ENCODE peak calls at places on chromosomes 7 and 10, in six cellular contexts. One of them, this sample, is unnamed.

GRCh38 chr7:28068811-28069216 is 111.8 kb downstream of the JAZF1 start:
- DNase-seq in activated B cell treated with CpG ODN at 0.5 μM for 24 hours: no peak
- DNase-seq in Ammon's horn: no peak
- DNase-seq in tibial artery: no peak
- DNase-seq in stimulated activated CD8-positive, alpha-beta memory T cell treated with anti-CD3 and anti-CD28 coated beads, Interleukin-15, amount 100 ng/mL, for 1 hour: no peak
- DNase-seq in astrocyte of the spinal cord: peak; percentile 33
- DNase-seq in this sample: no peak

GRCh38 chr10:70714245-70714644 is 41.9 kb downstream of the ADAMTS14 start:
- DNase-seq in activated B cell treated with CpG ODN at 0.5 μM for 24 hours: no peak
- DNase-seq in Ammon's horn: peak; percentile 66
- DNase-seq in tibial artery: no peak
- DNase-seq in stimulated activated CD8-positive, alpha-beta memory T cell treated with anti-CD3 and anti-CD28 coated beads, Interleukin-15, amount 100 ng/mL, for 1 hour: no peak
- DNase-seq in astrocyte of the spinal cord: no peak
- DNase-seq in this sample: peak; percentile 71

GRCh38 chr10:63267414-63268138 is 134.4 kb downstream of the NRBF2 start:
- DNase-seq in activated B cell treated with CpG ODN at 0.5 μM for 24 hours: no peak
- DNase-seq in Ammon's horn: peak; percentile 57
- DNase-seq in tibial artery: no peak
- DNase-seq in stimulated activated CD8-positive, alpha-beta memory T cell treated with anti-CD3 and anti-CD28 coated beads, Interleukin-15, amount 100 ng/mL, for 1 hour: no peak
- DNase-seq in astrocyte of the spinal cord: peak; percentile 89
- DNase-seq in this sample: peak; percentile 70

GRCh38 chr7:105016083-105017075 is 2.4 kb downstream of the KMT2E start:
- DNase-seq in activated B cell treated with CpG ODN at 0.5 μM for 24 hours: no peak
- DNase-seq in Ammon's horn: no peak
- DNase-seq in tibial artery: no peak
- DNase-seq in stimulated activated CD8-positive, alpha-beta memory T cell treated with anti-CD3 and anti-CD28 coated beads, Interleukin-15, amount 100 ng/mL, for 1 hour: no peak
- DNase-seq in astrocyte of the spinal cord: peak; percentile 50
- DNase-seq in this sample: no peak

GRCh38 chr7:127912901-127913300 is 118.3 kb downstream of the LRRC4 start:
- DNase-seq in activated B cell treated with CpG ODN at 0.5 μM for 24 hours: no peak
- DNase-seq in Ammon's horn: no peak
- DNase-seq in tibial artery: no peak
- DNase-seq in stimulated activated CD8-positive, alpha-beta memory T cell treated with anti-CD3 and anti-CD28 coated beads, Interleukin-15, amount 100 ng/mL, for 1 hour: no peak
- DNase-seq in astrocyte of the spinal cord: no peak
- DNase-seq in this sample: no peak

GRCh38 chr10:124694467-124695195 is 49.5 kb downstream of the FAM53B start:
- DNase-seq in activated B cell treated with CpG ODN at 0.5 μM for 24 hours: no peak
- DNase-seq in Ammon's horn: no peak
- DNase-seq in tibial artery: no peak
- DNase-seq in stimulated activated CD8-positive, alpha-beta memory T cell treated with anti-CD3 and anti-CD28 coated beads, Interleukin-15, amount 100 ng/mL, for 1 hour: no peak
- DNase-seq in astrocyte of the spinal cord: no peak
- DNase-seq in this sample: no peak

GRCh38 chr10:102916173-102916572 is 1.9 kb upstream of the CNNM2 start:
- DNase-seq in activated B cell treated with CpG ODN at 0.5 μM for 24 hours: no peak
- DNase-seq in Ammon's horn: no peak
- DNase-seq in tibial artery: no peak
- DNase-seq in stimulated activated CD8-positive, alpha-beta memory T cell treated with anti-CD3 and anti-CD28 coated beads, Interleukin-15, amount 100 ng/mL, for 1 hour: no peak
- DNase-seq in astrocyte of the spinal cord: no peak
- DNase-seq in this sample: no peak

GRCh38 chr7:41928781-41929180 is 225.9 kb upstream of the INHBA start:
- DNase-seq in activated B cell treated with CpG ODN at 0.5 μM for 24 hours: no peak
- DNase-seq in Ammon's horn: no peak
- DNase-seq in tibial artery: no peak
- DNase-seq in stimulated activated CD8-positive, alpha-beta memory T cell treated with anti-CD3 and anti-CD28 coated beads, Interleukin-15, amount 100 ng/mL, for 1 hour: no peak
- DNase-seq in astrocyte of the spinal cord: no peak
- DNase-seq in this sample: no peak

GRCh38 chr7:157464111-157464970 is 127.5 kb downstream of the DNAJB6 start:
- DNase-seq in activated B cell treated with CpG ODN at 0.5 μM for 24 hours: no peak
- DNase-seq in Ammon's horn: peak; percentile 75
- DNase-seq in tibial artery: no peak
- DNase-seq in stimulated activated CD8-positive, alpha-beta memory T cell treated with anti-CD3 and anti-CD28 coated beads, Interleukin-15, amount 100 ng/mL, for 1 hour: no peak
- DNase-seq in astrocyte of the spinal cord: no peak
- DNase-seq in this sample: peak; percentile 38

GRCh38 chr10:114876602-114877300 is 55.2 kb downstream of the FHIP2A start:
- DNase-seq in activated B cell treated with CpG ODN at 0.5 μM for 24 hours: no peak
- DNase-seq in Ammon's horn: peak; percentile 73
- DNase-seq in tibial artery: peak; percentile 73
- DNase-seq in stimulated activated CD8-positive, alpha-beta memory T cell treated with anti-CD3 and anti-CD28 coated beads, Interleukin-15, amount 100 ng/mL, for 1 hour: no peak
- DNase-seq in astrocyte of the spinal cord: peak; percentile 50
- DNase-seq in this sample: peak; percentile 29

GRCh38 chr7:107318523-107319160 is 149.8 kb downstream of the HBP1 start:
- DNase-seq in activated B cell treated with CpG ODN at 0.5 μM for 24 hours: no peak
- DNase-seq in Ammon's horn: no peak
- DNase-seq in tibial artery: no peak
- DNase-seq in stimulated activated CD8-positive, alpha-beta memory T cell treated with anti-CD3 and anti-CD28 coated beads, Interleukin-15, amount 100 ng/mL, for 1 hour: no peak
- DNase-seq in astrocyte of the spinal cord: peak; percentile 14
- DNase-seq in this sample: no peak

GRCh38 chr7:131527462-131527861 is 29.0 kb downstream of the PODXL start:
- DNase-seq in activated B cell treated with CpG ODN at 0.5 μM for 24 hours: no peak
- DNase-seq in Ammon's horn: no peak
- DNase-seq in tibial artery: no peak
- DNase-seq in stimulated activated CD8-positive, alpha-beta memory T cell treated with anti-CD3 and anti-CD28 coated beads, Interleukin-15, amount 100 ng/mL, for 1 hour: no peak
- DNase-seq in astrocyte of the spinal cord: no peak
- DNase-seq in this sample: no peak

GRCh38 chr7:138773817-138774216 is 24.0 kb upstream of the TMEM213 start:
- DNase-seq in activated B cell treated with CpG ODN at 0.5 μM for 24 hours: no peak
- DNase-seq in Ammon's horn: no peak
- DNase-seq in tibial artery: no peak
- DNase-seq in stimulated activated CD8-positive, alpha-beta memory T cell treated with anti-CD3 and anti-CD28 coated beads, Interleukin-15, amount 100 ng/mL, for 1 hour: no peak
- DNase-seq in astrocyte of the spinal cord: no peak
- DNase-seq in this sample: no peak

GRCh38 chr10:45464958-45465567 is 91.0 kb downstream of the ALOX5 start:
- DNase-seq in activated B cell treated with CpG ODN at 0.5 μM for 24 hours: peak; percentile 70
- DNase-seq in Ammon's horn: peak; percentile 91
- DNase-seq in tibial artery: peak; percentile 79
- DNase-seq in stimulated activated CD8-positive, alpha-beta memory T cell treated with anti-CD3 and anti-CD28 coated beads, Interleukin-15, amount 100 ng/mL, for 1 hour: peak; percentile 61
- DNase-seq in astrocyte of the spinal cord: peak; percentile 66
- DNase-seq in this sample: peak; percentile 79

GRCh38 chr7:50304911-50305621 is 550 bp downstream of the IKZF1 start:
- DNase-seq in activated B cell treated with CpG ODN at 0.5 μM for 24 hours: no peak
- DNase-seq in Ammon's horn: no peak
- DNase-seq in tibial artery: no peak
- DNase-seq in stimulated activated CD8-positive, alpha-beta memory T cell treated with anti-CD3 and anti-CD28 coated beads, Interleukin-15, amount 100 ng/mL, for 1 hour: no peak
- DNase-seq in astrocyte of the spinal cord: peak; percentile 1
- DNase-seq in this sample: no peak

GRCh38 chr10:91022924-91023707 is 102.2 kb upstream of the ANKRD1 start:
- DNase-seq in activated B cell treated with CpG ODN at 0.5 μM for 24 hours: no peak
- DNase-seq in Ammon's horn: peak; percentile 90
- DNase-seq in tibial artery: no peak
- DNase-seq in stimulated activated CD8-positive, alpha-beta memory T cell treated with anti-CD3 and anti-CD28 coated beads, Interleukin-15, amount 100 ng/mL, for 1 hour: no peak
- DNase-seq in astrocyte of the spinal cord: no peak
- DNase-seq in this sample: peak; percentile 92

GRCh38 chr7:1561036-1561940 is 5.3 kb upstream of the TMEM184A start:
- DNase-seq in activated B cell treated with CpG ODN at 0.5 μM for 24 hours: no peak
- DNase-seq in Ammon's horn: no peak
- DNase-seq in tibial artery: no peak
- DNase-seq in stimulated activated CD8-positive, alpha-beta memory T cell treated with anti-CD3 and anti-CD28 coated beads, Interleukin-15, amount 100 ng/mL, for 1 hour: no peak
- DNase-seq in astrocyte of the spinal cord: no peak
- DNase-seq in this sample: no peak

GRCh38 chr7:158863611-158864506 is 7.5 kb downstream of the DYNC2I1 start:
- DNase-seq in activated B cell treated with CpG ODN at 0.5 μM for 24 hours: no peak
- DNase-seq in Ammon's horn: no peak
- DNase-seq in tibial artery: peak; percentile 91
- DNase-seq in stimulated activated CD8-positive, alpha-beta memory T cell treated with anti-CD3 and anti-CD28 coated beads, Interleukin-15, amount 100 ng/mL, for 1 hour: no peak
- DNase-seq in astrocyte of the spinal cord: peak; percentile 64
- DNase-seq in this sample: no peak

GRCh38 chr10:92572362-92573090 is 1.4 kb downstream of the IDE start:
- DNase-seq in activated B cell treated with CpG ODN at 0.5 μM for 24 hours: no peak
- DNase-seq in Ammon's horn: no peak
- DNase-seq in tibial artery: no peak
- DNase-seq in stimulated activated CD8-positive, alpha-beta memory T cell treated with anti-CD3 and anti-CD28 coated beads, Interleukin-15, amount 100 ng/mL, for 1 hour: no peak
- DNase-seq in astrocyte of the spinal cord: no peak
- DNase-seq in this sample: no peak

GRCh38 chr7:24572421-24573007 is 738 bp upstream of the PALS2 start:
- DNase-seq in activated B cell treated with CpG ODN at 0.5 μM for 24 hours: no peak
- DNase-seq in Ammon's horn: peak; percentile 8
- DNase-seq in tibial artery: peak; percentile 66
- DNase-seq in stimulated activated CD8-positive, alpha-beta memory T cell treated with anti-CD3 and anti-CD28 coated beads, Interleukin-15, amount 100 ng/mL, for 1 hour: no peak
- DNase-seq in astrocyte of the spinal cord: peak; percentile 53
- DNase-seq in this sample: no peak

GRCh38 chr10:10911471-10911921 is 106.2 kb upstream of the CELF2 start:
- DNase-seq in activated B cell treated with CpG ODN at 0.5 μM for 24 hours: no peak
- DNase-seq in Ammon's horn: peak; percentile 56
- DNase-seq in tibial artery: peak; percentile 84
- DNase-seq in stimulated activated CD8-positive, alpha-beta memory T cell treated with anti-CD3 and anti-CD28 coated beads, Interleukin-15, amount 100 ng/mL, for 1 hour: no peak
- DNase-seq in astrocyte of the spinal cord: peak; percentile 89
- DNase-seq in this sample: no peak

GRCh38 chr10:69465457-69466157 is 14.3 kb downstream of the TSPAN15 start:
- DNase-seq in activated B cell treated with CpG ODN at 0.5 μM for 24 hours: no peak
- DNase-seq in Ammon's horn: no peak
- DNase-seq in tibial artery: no peak
- DNase-seq in stimulated activated CD8-positive, alpha-beta memory T cell treated with anti-CD3 and anti-CD28 coated beads, Interleukin-15, amount 100 ng/mL, for 1 hour: no peak
- DNase-seq in astrocyte of the spinal cord: no peak
- DNase-seq in this sample: no peak

GRCh38 chr7:15783971-15784693 is 97.6 kb upstream of the MEOX2 start:
- DNase-seq in activated B cell treated with CpG ODN at 0.5 μM for 24 hours: no peak
- DNase-seq in Ammon's horn: peak; percentile 77
- DNase-seq in tibial artery: no peak
- DNase-seq in stimulated activated CD8-positive, alpha-beta memory T cell treated with anti-CD3 and anti-CD28 coated beads, Interleukin-15, amount 100 ng/mL, for 1 hour: no peak
- DNase-seq in astrocyte of the spinal cord: no peak
- DNase-seq in this sample: peak; percentile 62

GRCh38 chr7:47333959-47334358 is 248.0 kb downstream of the TNS3 start:
- DNase-seq in activated B cell treated with CpG ODN at 0.5 μM for 24 hours: no peak
- DNase-seq in Ammon's horn: no peak
- DNase-seq in tibial artery: no peak
- DNase-seq in stimulated activated CD8-positive, alpha-beta memory T cell treated with anti-CD3 and anti-CD28 coated beads, Interleukin-15, amount 100 ng/mL, for 1 hour: no peak
- DNase-seq in astrocyte of the spinal cord: no peak
- DNase-seq in this sample: no peak

GRCh38 chr7:148265896-148266295 is 324.7 kb upstream of the C7orf33 start:
- DNase-seq in activated B cell treated with CpG ODN at 0.5 μM for 24 hours: no peak
- DNase-seq in Ammon's horn: no peak
- DNase-seq in tibial artery: no peak
- DNase-seq in stimulated activated CD8-positive, alpha-beta memory T cell treated with anti-CD3 and anti-CD28 coated beads, Interleukin-15, amount 100 ng/mL, for 1 hour: no peak
- DNase-seq in astrocyte of the spinal cord: no peak
- DNase-seq in this sample: no peak

GRCh38 chr10:30556189-30556588 is 73.4 kb downstream of the LYZL2 start:
- DNase-seq in activated B cell treated with CpG ODN at 0.5 μM for 24 hours: no peak
- DNase-seq in Ammon's horn: no peak
- DNase-seq in tibial artery: no peak
- DNase-seq in stimulated activated CD8-positive, alpha-beta memory T cell treated with anti-CD3 and anti-CD28 coated beads, Interleukin-15, amount 100 ng/mL, for 1 hour: no peak
- DNase-seq in astrocyte of the spinal cord: no peak
- DNase-seq in this sample: no peak

GRCh38 chr10:89278034-89278535 is 23.8 kb upstream of the IFIT2 start:
- DNase-seq in activated B cell treated with CpG ODN at 0.5 μM for 24 hours: no peak
- DNase-seq in Ammon's horn: no peak
- DNase-seq in tibial artery: no peak
- DNase-seq in stimulated activated CD8-positive, alpha-beta memory T cell treated with anti-CD3 and anti-CD28 coated beads, Interleukin-15, amount 100 ng/mL, for 1 hour: no peak
- DNase-seq in astrocyte of the spinal cord: peak; percentile 97
- DNase-seq in this sample: no peak

GRCh38 chr7:51141451-51141971 is 175.1 kb downstream of the COBL start:
- DNase-seq in activated B cell treated with CpG ODN at 0.5 μM for 24 hours: no peak
- DNase-seq in Ammon's horn: peak; percentile 56
- DNase-seq in tibial artery: no peak
- DNase-seq in stimulated activated CD8-positive, alpha-beta memory T cell treated with anti-CD3 and anti-CD28 coated beads, Interleukin-15, amount 100 ng/mL, for 1 hour: no peak
- DNase-seq in astrocyte of the spinal cord: peak; percentile 60
- DNase-seq in this sample: peak; percentile 72

GRCh38 chr7:159198016-159198724 is 53.5 kb upstream of the VIPR2 start:
- DNase-seq in activated B cell treated with CpG ODN at 0.5 μM for 24 hours: no peak
- DNase-seq in Ammon's horn: no peak
- DNase-seq in tibial artery: no peak
- DNase-seq in stimulated activated CD8-positive, alpha-beta memory T cell treated with anti-CD3 and anti-CD28 coated beads, Interleukin-15, amount 100 ng/mL, for 1 hour: no peak
- DNase-seq in astrocyte of the spinal cord: no peak
- DNase-seq in this sample: no peak

GRCh38 chr7:31734456-31734855 is 47.4 kb downstream of the PPP1R17 start:
- DNase-seq in activated B cell treated with CpG ODN at 0.5 μM for 24 hours: no peak
- DNase-seq in Ammon's horn: no peak
- DNase-seq in tibial artery: no peak
- DNase-seq in stimulated activated CD8-positive, alpha-beta memory T cell treated with anti-CD3 and anti-CD28 coated beads, Interleukin-15, amount 100 ng/mL, for 1 hour: no peak
- DNase-seq in astrocyte of the spinal cord: no peak
- DNase-seq in this sample: no peak

This sample was measured in globus pallidus.